ENCODE peak calls at places on chromosomes 11 and 22, in four cellular contexts. H, T, U and O are unnamed samples.

GRCh38 chr11:66850588-66851250 is 6.1 kb upstream of the LRFN4 start:
- DNase-seq in T (no peak), U (no peak), H (no peak), O (no peak)

GRCh38 chr11:45501980-45502545 is 163.4 kb downstream of the CHST1 start:
- DNase-seq in U (no peak), T (no peak), H (no peak), O (no peak)

GRCh38 chr11:116852261-116853125 is 15.1 kb upstream of the APOA1 start:
- DNase-seq in T (no peak), H (no peak), U (no peak), O (no peak)

GRCh38 chr22:17988800-17989513 is 35.4 kb downstream of the MICAL3 start:
- DNase-seq in T (no peak), H (no peak), U (no peak), O (no peak)

GRCh38 chr11:104256525-104256924 is 92.6 kb upstream of the PDGFD start:
- DNase-seq in U (no peak), T (no peak), H (no peak), O (no peak)

GRCh38 chr11:91947215-91947614 is 277.4 kb upstream of the FAT3 start:
- DNase-seq in U (no peak), T (no peak), H (no peak), O (no peak)

GRCh38 chr11:68996376-68997123 is 15.8 kb upstream of the MRGPRD start:
- DNase-seq in H (no peak), T (no peak), U (no peak), O (no peak)

GRCh38 chr22:22673099-22673498 is 28.7 kb downstream of the GGTLC2 start:
- DNase-seq in H (no peak), T (no peak), U (no peak), O (no peak)

GRCh38 chr22:43088979-43089717 is at the start of gene TTLL1:
- DNase-seq in T (peak; percentile 79), U (peak; percentile 87), H (peak; percentile 90), O (peak; percentile 86)

GRCh38 chr11:122340607-122341006 is 224.6 kb upstream of the BLID start:
- DNase-seq in H (no peak), T (no peak), U (no peak), O (no peak)

GRCh38 chr11:116787436-116787785 is 412 bp downstream of the ZPR1 start:
- DNase-seq in H (no peak), T (no peak), U (no peak), O (no peak)

GRCh38 chr11:130706572-130706971 is 209.7 kb downstream of the SNX19 start:
- DNase-seq in H (no peak), U (no peak), T (no peak), O (no peak)

GRCh38 chr11:34342008-34342533 is 15.7 kb downstream of the ABTB2 start:
- DNase-seq in H (peak; percentile 16), U (no peak), T (no peak), O (no peak)

GRCh38 chr11:119488256-119488995 is 65.5 kb upstream of the THY1 start:
- DNase-seq in U (no peak), H (no peak), T (no peak), O (no peak)

GRCh38 chr11:6755303-6755952 is 16.3 kb downstream of the OR2AG2 start:
- DNase-seq in T (peak; percentile 21), U (peak; percentile 34), H (no peak), O (no peak)

GRCh38 chr22:37283393-37283937 is 1.2 kb downstream of the CYTH4 start:
- DNase-seq in H (no peak), U (peak; percentile 67), T (no peak), O (no peak)

GRCh38 chr11:119744577-119744976 is 15.6 kb upstream of the NECTIN1 start:
- DNase-seq in H (no peak), T (no peak), U (no peak), O (no peak)

GRCh38 chr11:72331761-72332160 is 87.8 kb upstream of the PHOX2A start:
- DNase-seq in U (no peak), T (no peak), H (no peak), O (no peak)

GRCh38 chr22:41341990-41342389 is 39.8 kb upstream of the TEF start:
- DNase-seq in H (no peak), U (no peak), T (no peak), O (no peak)

GRCh38 chr11:86523738-86524602 is 148.4 kb downstream of the ME3 start:
- DNase-seq in T (no peak), U (no peak), H (no peak), O (peak; percentile 30)

GRCh38 chr22:44357962-44358553 is 45.3 kb upstream of the SHISAL1 start:
- DNase-seq in U (no peak), T (no peak), H (no peak), O (no peak)

GRCh38 chr22:28976588-28976987 is 85.0 kb downstream of the C22orf31 start:
- DNase-seq in U (no peak), T (no peak), H (no peak), O (no peak)

GRCh38 chr11:78790784-78791183 is 216.1 kb upstream of the NARS2 start:
- DNase-seq in H (no peak), T (no peak), U (no peak), O (no peak)

GRCh38 chr11:73576226-73576625 is 21.7 kb downstream of the FAM168A start:
- DNase-seq in U (no peak), H (no peak), T (no peak), O (no peak)

GRCh38 chr11:46006418-46007070 is 84.1 kb downstream of the LARGE2 start:
- DNase-seq in H (no peak), T (no peak), U (no peak), O (peak; percentile 28)

GRCh38 chr22:50454556-50455075 is 20.2 kb downstream of the SBF1 start:
- DNase-seq in T (no peak), H (no peak), U (no peak), O (no peak)

GRCh38 chr22:20963201-20964052 is 3.6 kb upstream of the AIFM3 start:
- DNase-seq in H (no peak), T (no peak), U (no peak), O (no peak)

GRCh38 chr11:112366777-112367176 is 106.1 kb upstream of the PLET1 start:
- DNase-seq in U (no peak), T (no peak), H (no peak), O (no peak)

GRCh38 chr22:19235874-19236273 is 55.6 kb downstream of the CLTCL1 start:
- DNase-seq in T (no peak), H (no peak), U (no peak), O (no peak)

GRCh38 chr22:40410731-40411505 is 40.5 kb downstream of the SGSM3 start:
- DNase-seq in H (no peak), U (no peak), T (no peak), O (no peak)

GRCh38 chr11:19979519-19979845 is 180.8 kb downstream of the DBX1 start:
- DNase-seq in T (no peak), H (no peak), U (no peak), O (no peak)

GRCh38 chr11:11407065-11407737 is 54.2 kb upstream of the CSNK2A3 start:
- DNase-seq in H (peak; percentile 30), T (no peak), U (no peak), O (no peak)

GRCh38 chr22:35218079-35218478 is 39.2 kb upstream of the HMGXB4 start:
- DNase-seq in T (no peak), H (no peak), U (no peak), O (no peak)

GRCh38 chr22:50674127-50674493 is 1.5 kb downstream of the SHANK3 start:
- DNase-seq in U (no peak), H (no peak), T (no peak), O (peak; percentile 55)

GRCh38 chr11:116730568-116730967 is 42.2 kb downstream of the BUD13 start:
- DNase-seq in T (no peak), U (no peak), H (no peak), O (no peak)

GRCh38 chr11:1292018-1292643 is 17.3 kb downstream of the TOLLIP start:
- DNase-seq in H (no peak), T (no peak), U (no peak), O (no peak)